ENCODE peak calls at places on chromosomes 12 and 14, in six cellular contexts. N is body of pancreas, X is A549, B is endothelial cell of umbilical vein, M is heart left ventricle, Q is esophagus squamous epithelium. Z is an unnamed sample.
A peak's percentile ranks its signal among the peaks of the same experiment; 100 is the strongest.

GRCh38 chr12:30806989-30807694 is 52.4 kb upstream of the CAPRIN2 start:
- DNase-seq in Q (no peak), M (no peak), X (no peak), B (peak; percentile 78), N (peak; percentile 67), Z (no peak)

GRCh38 chr14:73140924-73141323 is 4.6 kb downstream of the PSEN1 start:
- DNase-seq in X (no peak), M (no peak), Q (no peak), N (no peak), B (no peak), Z (no peak)

GRCh38 chr12:110741371-110741770 is 1.3 kb downstream of the PPP1CC start:
- DNase-seq in X (no peak), M (no peak), N (no peak), Q (no peak), B (peak; percentile 47), Z (no peak)

GRCh38 chr12:32548691-32549412 is 130.2 kb upstream of the DNM1L start:
- DNase-seq in M (no peak), B (peak; percentile 45), N (peak; percentile 60), X (no peak), Q (no peak), Z (peak; percentile 70)

GRCh38 chr12:7716391-7716790 is 5.2 kb downstream of the DPPA3 start:
- DNase-seq in Q (no peak), X (peak; percentile 38), M (no peak), B (no peak), N (no peak), Z (no peak)

GRCh38 chr14:103738706-103739451 is 23.3 kb downstream of the ZFYVE21 start:
- DNase-seq in B (no peak), M (no peak), Q (no peak), N (no peak), X (no peak), Z (no peak)

GRCh38 chr12:27561535-27562350 is 37.7 kb downstream of the PPFIBP1 start:
- DNase-seq in X (no peak), B (no peak), N (no peak), M (no peak), Q (no peak), Z (no peak)

GRCh38 chr12:22285871-22286270 is 48.6 kb downstream of the ST8SIA1 start:
- DNase-seq in M (no peak), N (no peak), B (no peak), Q (no peak), X (no peak), Z (no peak)

GRCh38 chr14:104159990-104160389 is 21.6 kb downstream of the KIF26A start:
- DNase-seq in Q (no peak), N (no peak), B (no peak), X (no peak), M (no peak), Z (no peak)

GRCh38 chr12:110807640-110808039 is 39.1 kb upstream of the CCDC63 start:
- DNase-seq in Q (no peak), X (no peak), M (no peak), B (no peak), N (no peak), Z (no peak)

GRCh38 chr14:68654471-68654941 is 138.4 kb downstream of the ZFP36L1 start:
- DNase-seq in M (no peak), Q (no peak), B (no peak), N (no peak), X (no peak), Z (peak; percentile 81)

GRCh38 chr14:99971929-99972747 is 93.1 kb upstream of the EVL start:
- DNase-seq in B (no peak), X (peak; percentile 43), Q (no peak), M (no peak), N (no peak), Z (peak; percentile 54)

GRCh38 chr14:52906141-52906601 is 44.7 kb downstream of the FERMT2 start:
- DNase-seq in X (no peak), N (no peak), B (peak; percentile 75), Q (no peak), M (no peak), Z (no peak)

GRCh38 chr14:99757331-99758070 is 35.7 kb upstream of the EML1 start:
- DNase-seq in N (no peak), X (peak; percentile 66), Q (no peak), B (peak; percentile 78), M (no peak), Z (no peak)

GRCh38 chr12:115895247-115895646 is 382.2 kb downstream of the MED13L start:
- DNase-seq in B (no peak), M (no peak), Q (no peak), N (no peak), X (peak; percentile 55), Z (no peak)

GRCh38 chr14:56474419-56475022 is 105.1 kb upstream of the TMEM260 start:
- DNase-seq in M (no peak), Q (no peak), N (no peak), B (peak; percentile 54), X (peak; percentile 19), Z (no peak)

GRCh38 chr14:53193193-53193592 is 40.1 kb upstream of the DDHD1 start:
- DNase-seq in B (no peak), N (no peak), X (no peak), Q (no peak), M (no peak), Z (no peak)

GRCh38 chr12:116393859-116394650 is 116.6 kb upstream of the MED13L start:
- DNase-seq in Q (no peak), N (no peak), B (no peak), M (no peak), X (no peak), Z (no peak)

GRCh38 chr14:20614038-20614840 is 23.1 kb upstream of the RNASE12 start:
- DNase-seq in Q (no peak), B (peak; percentile 28), N (no peak), M (no peak), X (peak; percentile 49), Z (peak; percentile 46)

GRCh38 chr14:102050625-102051024 is 36.2 kb downstream of the HSP90AA1 start:
- DNase-seq in M (no peak), N (no peak), B (no peak), Q (no peak), X (no peak), Z (peak; percentile 73)

GRCh38 chr12:111434049-111434448 is 28.3 kb downstream of the SH2B3 start:
- DNase-seq in X (no peak), N (no peak), M (no peak), Q (no peak), B (no peak), Z (no peak)

GRCh38 chr12:45615268-45615667 is 114.2 kb upstream of the ARID2 start:
- DNase-seq in M (no peak), B (peak; percentile 80), Q (no peak), N (no peak), X (no peak), Z (no peak)

GRCh38 chr12:120579179-120579578 is 2.0 kb downstream of the POP5 start:
- DNase-seq in X (no peak), M (no peak), N (no peak), Q (no peak), B (no peak), Z (no peak)

GRCh38 chr12:111976860-111977259 is 36.1 kb downstream of the TMEM116 start:
- DNase-seq in Q (no peak), B (no peak), N (no peak), M (no peak), X (no peak), Z (no peak)

GRCh38 chr14:59363545-59364226 is 101.5 kb downstream of the GPR135 start:
- DNase-seq in Q (no peak), B (peak; percentile 74), N (no peak), M (no peak), X (no peak), Z (no peak)

GRCh38 chr12:123267335-123267920 is 4.2 kb downstream of the CDK2AP1 start:
- DNase-seq in N (no peak), B (no peak), Q (no peak), X (no peak), M (no peak), Z (no peak)
- H3K27ac ChIP-seq in N (peak overlapping the region; percentile 10), B (peak overlapping the region; percentile 64), Q (peak overlapping the region; percentile 95), X (no peak overlapping the region), M (no peak overlapping the region), Z (no peak overlapping the region)

GRCh38 chr12:96398422-96399080 is 1.7 kb downstream of the CDK17 start:
- DNase-seq in B (peak; percentile 63), M (no peak), Q (no peak), N (no peak), X (no peak), Z (no peak)

GRCh38 chr12:96399081-96399918 is 939 bp downstream of the CDK17 start:
- DNase-seq in M (peak; percentile 91), Q (peak; percentile 47), X (peak; percentile 70), B (peak; percentile 77), N (peak; percentile 59), Z (peak; percentile 81)

GRCh38 chr12:96400631-96401060 is 407 bp upstream of the CDK17 start:
- DNase-seq in X (no peak), M (no peak), B (peak; percentile 77), N (no peak), Q (no peak), Z (no peak)

GRCh38 chr12:96401061-96401871 is 1.0 kb upstream of the CDK17 start:
- DNase-seq in M (no peak), Q (no peak), X (peak; percentile 89), N (peak; percentile 13), B (peak; percentile 89), Z (peak; percentile 31)

DNA sequence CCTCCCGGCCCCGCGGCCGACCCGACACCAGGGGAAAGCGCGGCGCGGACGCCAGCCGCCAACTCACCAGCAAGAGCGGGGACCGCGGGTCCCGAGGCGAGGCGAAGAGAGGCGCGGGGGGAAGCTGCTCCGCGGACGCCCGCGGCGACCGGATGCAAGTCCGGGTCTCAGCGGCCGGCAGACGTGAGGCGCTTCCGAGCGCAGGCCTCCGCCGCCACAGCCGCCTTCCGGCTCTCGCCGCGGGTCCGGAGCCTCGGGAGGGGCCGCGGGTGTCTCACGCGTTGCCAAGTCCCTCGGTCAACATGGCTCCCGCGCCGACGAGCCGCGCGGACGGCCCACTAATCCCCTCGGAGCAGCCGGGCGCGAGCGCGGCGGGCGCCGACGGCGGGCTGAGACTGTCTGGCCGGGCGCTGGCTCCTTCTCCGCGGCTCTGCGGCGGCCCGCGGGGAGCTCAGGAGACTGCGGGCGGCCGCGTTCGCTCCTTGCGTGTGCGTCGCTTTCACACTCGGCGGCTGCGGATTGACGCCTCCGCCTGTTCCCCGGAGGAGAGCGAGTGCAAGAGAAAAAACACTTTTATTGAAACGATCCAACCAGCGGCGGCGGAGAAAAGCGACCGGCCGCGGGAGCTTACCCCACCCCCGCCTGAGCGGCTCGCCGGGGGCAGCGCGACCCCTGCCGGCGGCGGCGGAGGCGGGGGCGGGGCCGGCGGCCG is at the start of gene CDK17:
- DNase-seq in M (peak; percentile 92), X (peak; percentile 78), B (peak; percentile 83), N (peak; percentile 88), Q (peak; percentile 13), Z (peak; percentile 84)
- TF ChIP-seq POLR2A in M (no peak), X (peak; percentile 47), B (peak; percentile 64), N (peak; percentile 83), Q (peak; percentile 84), Z (peak; percentile 82)

DNA sequence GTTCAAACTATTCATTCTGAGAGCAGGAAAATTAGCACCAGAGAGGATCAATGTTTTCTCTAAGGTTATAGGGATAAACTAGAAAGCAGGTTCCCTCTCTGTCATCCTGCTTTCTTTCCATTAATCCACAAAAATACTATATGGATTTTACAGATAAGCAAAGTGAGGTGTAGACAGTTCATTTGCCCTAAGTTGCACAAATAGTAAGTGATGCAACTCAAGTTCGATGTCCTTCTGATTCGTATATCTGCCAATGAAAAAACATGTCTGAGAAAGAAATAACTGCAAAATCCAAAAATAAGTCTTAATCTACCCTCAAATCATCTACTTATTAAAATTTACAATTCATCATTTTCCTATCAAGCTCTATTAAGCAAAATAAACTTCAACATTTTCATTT is 254.6 kb upstream of the USP15 start:
- DNase-seq in X (no peak), M (no peak), B (no peak), N (no peak), Q (no peak), Z (no peak)
- H3K27ac ChIP-seq in X (no peak overlapping the region), M (no peak overlapping the region), B (no peak overlapping the region), N (no peak overlapping the region), Q (no peak overlapping the region), Z (no peak overlapping the region)

GRCh38 chr12:50241178-50241577 is 42.1 kb downstream of the LIMA1 start:
- DNase-seq in N (no peak), B (no peak), X (peak; percentile 34), M (no peak), Q (no peak), Z (no peak)
- TF ChIP-seq POLR2A in N (no peak), B (no peak), X (no peak), M (no peak), Q (no peak), Z (no peak)

Z was measured in ovary.